ENCODE peak calls at places on chromosomes 2 and 18, in eight cellular contexts. Q is A549, E is ELR, Z is A172, K is AG08395, P is thoracic aorta, U is fibroblast of the aortic adventitia, I is fibroblast of the conjunctiva. B is an unnamed sample.

GRCh38 chr2:113278812-113279139 is at the start of gene PAX8:
- DNase-seq in I (no peak), U (no peak), Z (no peak), Q (no peak), K (no peak), E (no peak), P (no peak), B (no peak)

GRCh38 chr2:131104487-131105155 is 515 bp upstream of the PLEKHB2 start:
- DNase-seq in Z (peak), E (peak), K (peak), U (peak), Q (peak), I (peak), P (peak), B (peak)

GRCh38 chr2:62055724-62056336 is 140.1 kb upstream of the B3GNT2 start:
- DNase-seq in E (peak), U (no peak), Z (no peak), K (no peak), I (no peak), Q (no peak), P (no peak), B (no peak)

GRCh38 chr2:72734432-72734831 is 91.4 kb downstream of the EXOC6B start:
- DNase-seq in P (no peak), I (no peak), U (no peak), E (no peak), Z (no peak), Q (no peak), K (no peak), B (no peak)

GRCh38 chr2:215900203-215900611 is 113.1 kb downstream of the MREG start:
- DNase-seq in U (peak), Q (no peak), E (peak), Z (no peak), K (peak), I (no peak), P (no peak), B (no peak)

GRCh38 chr2:158112971-158113370 is 11.3 kb downstream of the UPP2 start:
- DNase-seq in Q (no peak), Z (no peak), U (no peak), I (no peak), P (no peak), E (no peak), K (no peak), B (no peak)

GRCh38 chr2:216956820-216957493 is 97.1 kb upstream of the TNP1 start:
- DNase-seq in Z (peak), P (no peak), Q (no peak), K (no peak), I (no peak), U (no peak), E (no peak), B (no peak)

GRCh38 chr18:3610188-3610708 is 160.3 kb downstream of the TGIF1 start:
- DNase-seq in P (no peak), Q (no peak), K (no peak), E (no peak), U (no peak), Z (no peak), I (no peak), B (no peak)

GRCh38 chr2:43319541-43319940 is 93.1 kb upstream of the ZFP36L2 start:
- DNase-seq in I (no peak), Q (no peak), Z (no peak), K (no peak), P (no peak), E (no peak), U (peak), B (no peak)

GRCh38 chr18:59742325-59743111 is 45.3 kb upstream of the CCBE1 start:
- DNase-seq in I (no peak), Q (no peak), P (no peak), Z (no peak), E (peak), K (peak), U (peak), B (no peak)

GRCh38 chr2:10439185-10439879 is 8.8 kb downstream of the ODC1 start:
- DNase-seq in K (no peak), E (no peak), Z (no peak), Q (no peak), U (peak), P (no peak), I (no peak), B (no peak)

GRCh38 chr2:224438726-224439125 is 36.8 kb upstream of the FAM124B start:
- DNase-seq in U (no peak), P (no peak), Q (no peak), I (no peak), Z (no peak), K (no peak), E (no peak), B (no peak)

GRCh38 chr18:45103319-45104070 is 422.8 kb downstream of the SETBP1 start:
- DNase-seq in Q (no peak), I (no peak), P (no peak), Z (no peak), K (no peak), U (no peak), E (no peak), B (no peak)

GRCh38 chr2:127096718-127097470 is 10.1 kb downstream of the BIN1 start:
- DNase-seq in I (no peak), K (no peak), Z (no peak), P (no peak), E (no peak), Q (no peak), U (no peak), B (no peak)

GRCh38 chr2:24821433-24821891 is 28.2 kb downstream of the CENPO start:
- DNase-seq in K (no peak), P (no peak), E (no peak), Z (no peak), I (no peak), Q (no peak), U (no peak), B (no peak)

GRCh38 chr18:54453996-54454395 is 96.3 kb downstream of the C18orf54 start:
- DNase-seq in Z (no peak), U (no peak), I (no peak), K (no peak), Q (no peak), E (peak), P (no peak), B (no peak)

GRCh38 chr2:241615522-241616052 is 21.4 kb downstream of the THAP4 start:
- DNase-seq in P (no peak), U (no peak), K (no peak), I (no peak), E (no peak), Q (no peak), Z (no peak), B (no peak)

GRCh38 chr2:233285921-233286320 is 21.7 kb upstream of the SAG start:
- DNase-seq in Z (no peak), Q (no peak), P (no peak), U (no peak), E (no peak), K (peak), I (no peak), B (no peak)

GRCh38 chr2:71889991-71890684 is 257.5 kb downstream of the CYP26B1 start:
- DNase-seq in P (no peak), U (peak), Q (no peak), K (peak), Z (no peak), E (peak), I (peak), B (no peak)

GRCh38 chr2:203787954-203788353 is 79.6 kb upstream of the CTLA4 start:
- DNase-seq in K (no peak), Z (no peak), E (no peak), I (no peak), P (no peak), U (peak), Q (no peak), B (no peak)

GRCh38 chr2:26848336-26849055 is 564 bp downstream of the DPYSL5 start:
- DNase-seq in Q (no peak), I (no peak), E (peak), U (no peak), P (no peak), K (peak), Z (no peak), B (no peak)

GRCh38 chr2:86628091-86628522 is 4.4 kb upstream of the RNF103 start:
- DNase-seq in Q (no peak), K (no peak), E (no peak), U (no peak), P (no peak), Z (no peak), I (no peak), B (no peak)

B was measured in HCT116.